ENCODE peak calls at places on chromosome 1, in six cellular contexts. F, K, M, L, A and D are unnamed samples.

GRCh38 chr1:224411766-224412165 is 22.8 kb downstream of the WDR26 start:
- ATAC-seq in F (no peak), K (peak; percentile 33), M (peak; percentile 38), L (no peak), A (no peak), D (no peak)

GRCh38 chr1:223717695-223718363 is 5.5 kb downstream of the CAPN2 start:
- ATAC-seq in F (no peak), K (no peak), M (peak; percentile 8), L (no peak), A (no peak), D (no peak)

GRCh38 chr1:150444232-150444631 is 43.0 kb upstream of the TARS2 start:
- ATAC-seq in F (no peak), K (no peak), M (no peak), L (no peak), A (no peak), D (no peak)

GRCh38 chr1:240575976-240576666 is 35.8 kb downstream of the GREM2 start:
- ATAC-seq in F (peak; percentile 47), K (peak; percentile 28), M (peak; percentile 66), L (no peak), A (no peak), D (peak; percentile 43)

GRCh38 chr1:23276531-23276930 is 59.2 kb upstream of the HTR1D start:
- ATAC-seq in F (no peak), K (no peak), M (no peak), L (no peak), A (no peak), D (no peak)

GRCh38 chr1:81428998-81429397 is 371.7 kb upstream of the ADGRL2 start:
- ATAC-seq in F (no peak), K (peak; percentile 33), M (no peak), L (no peak), A (no peak), D (no peak)

GRCh38 chr1:37474697-37475379 is 458 bp downstream of the ZC3H12A start:
- ATAC-seq in F (peak; percentile 1), K (peak; percentile 1), M (no peak), L (no peak), A (no peak), D (peak; percentile 11)

GRCh38 chr1:94056171-94056570 is 64.8 kb downstream of the ABCA4 start:
- ATAC-seq in F (no peak), K (no peak), M (no peak), L (no peak), A (no peak), D (no peak)

GRCh38 chr1:89556716-89557442 is 32.2 kb downstream of the LRRC8B start:
- ATAC-seq in F (peak; percentile 69), K (no peak), M (no peak), L (no peak), A (no peak), D (peak; percentile 46)

GRCh38 chr1:36622741-36623648 is 140.3 kb upstream of the CSF3R start:
- ATAC-seq in F (no peak), K (no peak), M (no peak), L (peak; percentile 85), A (no peak), D (no peak)

GRCh38 chr1:157292302-157292701 is 154.1 kb upstream of the ETV3 start:
- ATAC-seq in F (no peak), K (no peak), M (no peak), L (peak; percentile 28), A (no peak), D (no peak)

GRCh38 chr1:95287078-95287477 is 53.1 kb downstream of the RWDD3 start:
- ATAC-seq in F (no peak), K (no peak), M (peak; percentile 68), L (peak; percentile 87), A (no peak), D (no peak)

GRCh38 chr1:150106331-150106730 is 38.8 kb downstream of the VPS45 start:
- ATAC-seq in F (no peak), K (no peak), M (no peak), L (no peak), A (no peak), D (no peak)

GRCh38 chr1:37561794-37562132 is 5.0 kb downstream of the DNALI1 start:
- ATAC-seq in F (no peak), K (no peak), M (peak; percentile 82), L (peak; percentile 60), A (no peak), D (no peak)

GRCh38 chr1:151619489-151620093 is 7.7 kb downstream of the SNX27 start:
- ATAC-seq in F (no peak), K (peak; percentile 82), M (peak; percentile 89), L (peak; percentile 91), A (no peak), D (peak; percentile 41)

GRCh38 chr1:61888808-61889207 is 146.5 kb downstream of the PATJ start:
- ATAC-seq in F (no peak), K (no peak), M (no peak), L (no peak), A (no peak), D (no peak)

GRCh38 chr1:65476327-65476726 is 55.9 kb downstream of the LEPR start:
- ATAC-seq in F (peak; percentile 66), K (no peak), M (no peak), L (peak; percentile 95), A (no peak), D (no peak)

GRCh38 chr1:43381609-43382008 is 8.0 kb downstream of the MED8 start:
- ATAC-seq in F (peak; percentile 45), K (peak; percentile 68), M (no peak), L (no peak), A (no peak), D (peak; percentile 43)

GRCh38 chr1:2266301-2266967 is 38.3 kb downstream of the SKI start:
- ATAC-seq in F (no peak), K (no peak), M (no peak), L (no peak), A (no peak), D (no peak)
- H3K4me1 ChIP-seq in F (peaks cover 79% of the 10 kb centered on the region), K (peaks cover 64% of the 10 kb centered on the region), M (peaks cover 6% of the 10 kb centered on the region), L (peaks cover 34% of the 10 kb centered on the region), A (no peaks in the 10 kb centered on the region), D (peaks cover 98% of the 10 kb centered on the region)

DNA sequence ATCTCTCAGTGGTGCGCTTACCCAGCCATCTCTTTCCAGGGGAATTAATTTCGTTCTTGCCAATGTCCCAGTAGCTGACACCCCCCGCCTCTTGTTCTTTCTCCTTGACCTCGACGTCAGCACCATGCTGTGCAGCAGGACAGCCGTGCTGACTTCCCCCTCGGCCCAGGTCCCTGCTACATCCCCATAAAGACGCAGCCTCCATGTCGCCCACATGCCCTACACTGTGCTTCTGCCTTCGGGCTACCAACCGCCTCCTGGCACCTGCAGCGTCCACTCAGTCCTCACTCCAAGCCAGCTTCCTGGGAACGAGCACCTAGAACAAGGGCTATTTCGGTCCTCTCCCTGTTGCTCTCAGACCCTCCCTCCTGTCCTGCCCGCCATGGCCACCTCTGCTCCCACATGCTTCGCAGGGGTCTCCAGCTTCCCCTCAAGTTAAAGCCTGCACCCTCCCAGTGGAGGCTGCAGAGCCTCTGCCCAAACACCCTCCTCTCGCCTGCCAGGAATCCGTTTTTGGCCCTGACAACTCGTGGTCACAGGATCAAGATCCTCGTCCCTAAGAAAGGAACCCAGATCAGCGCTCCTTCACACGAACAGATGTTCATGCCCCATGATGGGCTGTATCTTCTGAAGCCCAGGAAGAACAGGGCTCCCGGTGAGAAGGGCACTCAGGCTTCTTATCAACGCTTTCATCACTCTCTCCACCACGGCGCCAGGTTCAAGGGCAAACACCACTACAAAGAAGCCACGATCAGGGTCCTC is 109.7 kb downstream of the NPHP4 start:
- ATAC-seq in F (no peak), K (no peak), M (no peak), L (no peak), A (no peak), D (no peak)
- H3K4me1 ChIP-seq in F (no peaks in the 10 kb centered on the region), K (no peaks in the 10 kb centered on the region), M (no peaks in the 10 kb centered on the region), L (no peaks in the 10 kb centered on the region), A (no peaks in the 10 kb centered on the region), D (no peaks in the 10 kb centered on the region)

GRCh38 chr1:41485605-41486004 is 1.1 kb upstream of the EDN2 start:
- ATAC-seq in F (no peak), K (peak; percentile 4), M (peak; percentile 61), L (no peak), A (no peak), D (no peak)

GRCh38 chr1:41486892-41487728 is 2.6 kb upstream of the EDN2 start:
- ATAC-seq in F (peak; percentile 38), K (no peak), M (no peak), L (no peak), A (peak; percentile 27), D (no peak)

GRCh38 chr1:41487729-41488598 is 3.5 kb upstream of the EDN2 start:
- ATAC-seq in F (no peak), K (no peak), M (no peak), L (no peak), A (no peak), D (no peak)

GRCh38 chr1:41484881-41485280 is 398 bp upstream of the EDN2 start:
- ATAC-seq in F (no peak), K (no peak), M (peak; percentile 5), L (no peak), A (no peak), D (no peak)

GRCh38 chr1:41486053-41486891 is 1.8 kb upstream of the EDN2 start:
- ATAC-seq in F (no peak), K (no peak), M (peak; percentile 40), L (no peak), A (no peak), D (no peak)
- H3K4me1 ChIP-seq in F (peaks cover 35% of the 10 kb centered on the region), K (peaks cover 65% of the 10 kb centered on the region), M (peaks cover 77% of the 10 kb centered on the region), L (peaks cover 12% of the 10 kb centered on the region), A (no peaks in the 10 kb centered on the region), D (peaks cover 31% of the 10 kb centered on the region)

GRCh38 chr1:33369764-33370163 is 48.9 kb upstream of the A3GALT2 start:
- ATAC-seq in F (no peak), K (no peak), M (no peak), L (no peak), A (no peak), D (no peak)
- H3K4me1 ChIP-seq in F (peaks cover 51% of the 10 kb centered on the region), K (peaks cover 26% of the 10 kb centered on the region), M (no peaks in the 10 kb centered on the region), L (peaks cover 31% of the 10 kb centered on the region), A (no peaks in the 10 kb centered on the region), D (no peaks in the 10 kb centered on the region)